ENCODE peak calls at places on chromosome 12, in four cellular contexts. K is PC-9, H is H1, V is mesendoderm. U is an unnamed sample.

GRCh38 chr12:80681-81190 is 14.2 kb downstream of the IQSEC3 start:
- DNase-seq in K (no peak), H (no peak), V (no peak), U (no peak)

GRCh38 chr12:108722992-108723766 is 8.1 kb downstream of the CORO1C start:
- DNase-seq in H (no peak), V (peak; percentile 30), K (no peak), U (peak; percentile 63)

GRCh38 chr12:67663121-67663520 is 14.6 kb downstream of the DYRK2 start:
- DNase-seq in H (no peak), V (no peak), K (no peak), U (peak; percentile 78)

GRCh38 chr12:106189341-106189740 is 50.6 kb upstream of the NUAK1 start:
- DNase-seq in K (no peak), H (no peak), V (peak; percentile 27), U (no peak)

GRCh38 chr12:45350861-45351260 is 135.0 kb downstream of the ANO6 start:
- DNase-seq in K (no peak), H (no peak), V (no peak), U (no peak)

GRCh38 chr12:110379642-110380041 is 23.9 kb downstream of the ANAPC7 start:
- DNase-seq in V (no peak), K (no peak), H (no peak), U (no peak)

GRCh38 chr12:113299619-113300237 is 35.2 kb downstream of the SLC8B1 start:
- DNase-seq in V (peak; percentile 96), H (no peak), K (peak; percentile 87), U (peak; percentile 34)

GRCh38 chr12:121287267-121287954 is 9.1 kb downstream of the CAMKK2 start:
- DNase-seq in K (no peak), H (no peak), V (peak; percentile 60), U (peak; percentile 18)

GRCh38 chr12:54658306-54659264 is 10.4 kb upstream of the DCD start:
- DNase-seq in K (peak; percentile 25), H (peak; percentile 87), V (peak; percentile 89), U (no peak)

GRCh38 chr12:8699714-8700113 is 1.9 kb downstream of the RIMKLB start:
- DNase-seq in V (peak; percentile 73), H (no peak), K (no peak), U (no peak)

GRCh38 chr12:113747048-113747447 is 219.1 kb downstream of the RBM19 start:
- DNase-seq in V (peak; percentile 45), K (no peak), H (no peak), U (no peak)

GRCh38 chr12:2283910-2284309 is 231.1 kb downstream of the CACNA1C start:
- DNase-seq in H (no peak), V (no peak), K (no peak), U (peak; percentile 43)

GRCh38 chr12:99043319-99043914 is 398.3 kb downstream of the APAF1 start:
- DNase-seq in K (peak; percentile 40), H (peak; percentile 73), V (peak; percentile 74), U (peak; percentile 1)

GRCh38 chr12:20950248-20950647 is 139.7 kb downstream of the SLCO1B3 start:
- DNase-seq in V (peak; percentile 55), H (no peak), K (no peak), U (no peak)

GRCh38 chr12:116136340-116136739 is 141.2 kb downstream of the MED13L start:
- DNase-seq in K (no peak), H (no peak), V (no peak), U (no peak)

GRCh38 chr12:82411561-82412230 is 53.4 kb downstream of the METTL25 start:
- DNase-seq in V (no peak), H (no peak), K (no peak), U (no peak)

GRCh38 chr12:4518106-4518728 is 20.5 kb upstream of the RAD51AP1 start:
- DNase-seq in H (no peak), K (peak; percentile 35), V (no peak), U (peak; percentile 32)

GRCh38 chr12:46356655-46357437 is 15.7 kb downstream of the SLC38A2 start:
- DNase-seq in H (no peak), K (no peak), V (no peak), U (peak; percentile 60)

GRCh38 chr12:63770375-63770774 is 9.3 kb upstream of the RXYLT1 start:
- DNase-seq in K (no peak), H (no peak), V (no peak), U (no peak)

GRCh38 chr12:64010069-64010686 is 165.7 kb downstream of the SRGAP1 start:
- DNase-seq in H (no peak), V (no peak), K (no peak), U (no peak)

GRCh38 chr12:68222336-68222735 is 3.3 kb downstream of the IL26 start:
- DNase-seq in H (no peak), K (no peak), V (peak; percentile 42), U (no peak)

GRCh38 chr12:78802593-78802992 is 62.0 kb upstream of the SYT1 start:
- DNase-seq in V (peak; percentile 24), K (peak; percentile 41), H (no peak), U (peak; percentile 32)

GRCh38 chr12:111685322-111685810 is 390 bp downstream of the BRAP start:
- DNase-seq in H (no peak), K (no peak), V (peak; percentile 68), U (no peak)

GRCh38 chr12:52518574-52519469 is 1.4 kb downstream of the KRT5 start:
- DNase-seq in V (no peak), K (no peak), H (peak; percentile 29), U (no peak)

GRCh38 chr12:131042848-131043245 is 89.1 kb downstream of the ADGRD1 start:
- DNase-seq in H (no peak), K (no peak), V (no peak), U (no peak)

GRCh38 chr12:94545937-94546771 is 86.5 kb upstream of the CEP83 start:
- DNase-seq in V (peak; percentile 89), K (peak; percentile 56), H (peak; percentile 59), U (no peak)

GRCh38 chr12:47419500-47419899 is 286.3 kb downstream of the RPAP3 start:
- DNase-seq in V (peak; percentile 26), K (no peak), H (no peak), U (no peak)

GRCh38 chr12:93979189-93979588 is 169.2 kb upstream of the PLXNC1 start:
- DNase-seq in K (no peak), V (peak; percentile 49), H (no peak), U (no peak)

GRCh38 chr12:31682136-31682962 is 22.9 kb downstream of the ETFBKMT start:
- DNase-seq in V (peak; percentile 98), K (peak; percentile 72), H (peak; percentile 78), U (peak; percentile 58)

GRCh38 chr12:93167841-93168492 is 209.8 kb upstream of the NUDT4 start:
- DNase-seq in K (no peak), V (peak; percentile 69), H (no peak), U (no peak)

GRCh38 chr12:69523433-69524330 is 53.5 kb downstream of the FRS2 start:
- DNase-seq in K (no peak), V (no peak), H (no peak), U (no peak)

GRCh38 chr12:44510510-44510909 is 365.6 kb downstream of the NELL2 start:
- DNase-seq in V (no peak), K (no peak), H (no peak), U (no peak)

GRCh38 chr12:9732966-9733461 is at the start of gene CLECL1:
- DNase-seq in K (no peak), H (no peak), V (no peak), U (no peak)
- H3K4me3 ChIP-seq in K (no peak within 1 kb of the TSS), H (no peak within 1 kb of the TSS), V (no peak within 1 kb of the TSS), U (no peak within 1 kb of the TSS)

GRCh38 chr12:19025582-19025981 is 104.0 kb upstream of the PLEKHA5 start:
- DNase-seq in H (no peak), K (no peak), V (no peak), U (no peak)

GRCh38 chr12:19030603-19031002 is 98.9 kb upstream of the PLEKHA5 start:
- DNase-seq in H (no peak), V (no peak), K (no peak), U (no peak)

GRCh38 chr12:19026035-19026434 is 103.5 kb upstream of the PLEKHA5 start:
- DNase-seq in V (no peak), H (no peak), K (no peak), U (no peak)

GRCh38 chr12:19030180-19030579 is 99.4 kb upstream of the PLEKHA5 start:
- DNase-seq in K (peak; percentile 8), V (no peak), H (no peak), U (no peak)

GRCh38 chr12:19026637-19027508 is 102.7 kb upstream of the PLEKHA5 start:
- DNase-seq in H (no peak), V (no peak), K (no peak), U (no peak)
- H3K4me3 ChIP-seq in H (no peak overlapping the region), V (no peak overlapping the region), K (no peak overlapping the region), U (no peak overlapping the region)

GRCh38 chr12:29782821-29783772 is 645 bp downstream of the TMTC1 start:
- DNase-seq in V (peak; percentile 67), H (peak; percentile 78), K (no peak), U (no peak)

GRCh38 chr12:29780084-29780483 is 3.7 kb downstream of the TMTC1 start:
- DNase-seq in H (no peak), V (no peak), K (no peak), U (no peak)

GRCh38 chr12:29782285-29782820 is 1.4 kb downstream of the TMTC1 start:
- DNase-seq in K (no peak), V (peak; percentile 51), H (no peak), U (peak; percentile 63)

GRCh38 chr12:29781705-29782266 is 2.0 kb downstream of the TMTC1 start:
- DNase-seq in H (no peak), K (no peak), V (no peak), U (no peak)

GRCh38 chr12:29781176-29781575 is 2.6 kb downstream of the TMTC1 start:
- DNase-seq in K (no peak), H (no peak), V (no peak), U (no peak)
- H3K4me3 ChIP-seq in K (no peak overlapping the region), H (no peak overlapping the region), V (no peak overlapping the region), U (peak overlapping the region; percentile 79)

GRCh38 chr12:51023625-51024395 is 2.4 kb downstream of the SLC11A2 start:
- DNase-seq in K (no peak), H (no peak), V (no peak), U (no peak)
- H3K4me3 ChIP-seq in K (peak overlapping the region; percentile 77), H (no peak overlapping the region), V (no peak overlapping the region), U (peak overlapping the region; percentile 75)

GRCh38 chr12:48818831-48819590 is 715 bp downstream of the CACNB3 start:
- DNase-seq in V (peak; percentile 44), H (peak; percentile 73), K (no peak), U (no peak)
- H3K4me3 ChIP-seq in V (peak overlapping the region; percentile 21), H (peak overlapping the region; percentile 63), K (peak overlapping the region; percentile 79), U (peak overlapping the region; percentile 65)

DNA sequence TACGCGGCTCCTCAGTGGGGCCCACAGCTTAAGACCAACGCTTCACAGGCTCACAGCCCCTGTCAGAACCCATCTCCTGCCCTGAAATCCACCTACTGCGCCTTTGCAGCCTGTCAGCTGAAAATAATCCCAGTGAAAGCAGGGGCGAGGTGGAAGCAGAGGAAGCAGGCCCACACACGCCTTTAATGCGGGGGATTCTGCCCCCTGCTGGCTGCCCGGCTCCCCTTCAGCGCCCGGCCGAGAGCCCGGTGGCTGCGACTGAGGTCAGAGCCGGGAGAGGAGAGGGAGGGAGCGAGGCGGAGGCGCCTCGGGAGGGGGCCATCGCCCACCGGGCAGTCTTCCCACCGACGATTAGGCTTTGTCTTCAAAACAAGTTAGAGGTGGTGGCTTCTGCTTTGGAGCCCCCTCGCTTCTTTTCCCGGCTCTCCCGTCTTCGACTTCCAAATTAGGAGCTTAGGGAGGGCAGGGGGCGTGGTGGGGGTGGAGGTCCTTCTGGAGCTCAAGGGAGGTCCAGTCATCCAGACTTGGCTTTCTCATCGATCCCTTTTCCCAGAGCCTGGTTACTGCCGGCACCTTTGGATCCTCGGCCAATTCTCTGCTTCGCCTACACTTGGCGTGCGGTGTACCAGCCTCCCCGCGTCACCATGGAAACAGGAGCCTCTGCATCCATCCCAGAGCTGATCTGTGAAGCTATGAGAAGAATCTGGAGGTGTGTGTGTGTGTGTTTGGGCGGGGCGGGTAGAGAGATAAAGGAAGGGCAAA is 25.2 kb upstream of the RND1 start:
- DNase-seq in K (peak; percentile 78), V (peak; percentile 90), H (peak; percentile 96), U (peak; percentile 15)
- H3K4me3 ChIP-seq in K (no peak overlapping the region), V (peak overlapping the region; percentile 40), H (peak overlapping the region; percentile 10), U (peak overlapping the region; percentile 31)